ENCODE peak calls at places on chromosomes 2 and 18, in six cellular contexts. A is astrocyte of the cerebellum, E is adrenal gland, Q is GM13976, Y is glomerular endothelial cell, L is NCI-H446 treated with DMSO at 0.1 percent for 48 hours. I is an unnamed sample.

GRCh38 chr2:199458806-199459285 is 1.1 kb upstream of the SATB2 start:
- DNase-seq in A (no peak), E (no peak), Q (peak; percentile 57), Y (no peak), L (no peak), I (no peak)

GRCh38 chr2:210128961-210129360 is 42.2 kb downstream of the KANSL1L start:
- DNase-seq in A (peak; percentile 4), E (no peak), Q (no peak), Y (no peak), L (peak; percentile 4), I (no peak)

GRCh38 chr18:22136395-22136794 is 33.0 kb upstream of the GATA6 start:
- DNase-seq in A (peak; percentile 13), E (no peak), Q (no peak), Y (peak; percentile 12), L (no peak), I (peak; percentile 1)

GRCh38 chr2:236164983-236165301 is 3.2 kb downstream of the GBX2 start:
- DNase-seq in A (no peak), E (no peak), Q (peak; percentile 20), Y (no peak), L (no peak), I (no peak)

GRCh38 chr2:222797308-222797707 is 63.5 kb upstream of the ACSL3 start:
- DNase-seq in A (peak; percentile 35), E (no peak), Q (peak; percentile 36), Y (no peak), L (no peak), I (no peak)

GRCh38 chr2:56170988-56171387 is 12.8 kb upstream of the CCDC85A start:
- DNase-seq in A (no peak), E (no peak), Q (no peak), Y (no peak), L (no peak), I (no peak)

GRCh38 chr2:4673025-4673489 is 969.7 kb downstream of the DCDC2C start:
- DNase-seq in A (no peak), E (no peak), Q (no peak), Y (no peak), L (no peak), I (no peak)

GRCh38 chr2:85602476-85603234 is at the start of gene TMEM150A:
- DNase-seq in A (peak; percentile 63), E (peak; percentile 94), Q (peak; percentile 95), Y (no peak), L (peak; percentile 62), I (peak; percentile 60)

GRCh38 chr18:32454667-32455066 is 16.0 kb downstream of the GAREM1 start:
- DNase-seq in A (no peak), E (no peak), Q (no peak), Y (no peak), L (no peak), I (no peak)